ENCODE peak calls at places on chromosomes 11 and 22, in ten cellular contexts. S, K, T, Y, H, J, D, X, F and Z are unnamed samples.

GRCh38 chr11:12085371-12086251 is 24.8 kb upstream of the MICAL2 start:
- DNase-seq in F (no peak), D (no peak), T (no peak), J (peak; percentile 63), K (no peak), X (no peak), S (no peak), Y (peak; percentile 29), H (no peak), Z (no peak)

GRCh38 chr11:100863080-100863581 is 176.0 kb downstream of the ARHGAP42 start:
- DNase-seq in X (no peak), H (no peak), T (peak; percentile 26), Y (no peak), F (peak; percentile 50), K (peak; percentile 43), D (peak; percentile 26), S (peak; percentile 15), J (peak; percentile 93), Z (peak; percentile 93)

GRCh38 chr11:33835143-33835878 is 56.6 kb downstream of the LMO2 start:
- DNase-seq in T (no peak), F (no peak), J (peak; percentile 82), Y (peak; percentile 35), S (no peak), H (no peak), D (no peak), K (peak; percentile 63), X (peak; percentile 48), Z (peak; percentile 76)

GRCh38 chr11:73323464-73323863 is 15.4 kb downstream of the ARHGEF17 start:
- DNase-seq in H (no peak), K (no peak), J (peak; percentile 79), F (peak; percentile 94), Y (no peak), S (peak; percentile 85), X (no peak), D (no peak), T (peak; percentile 96), Z (peak; percentile 73)

GRCh38 chr11:46701078-46701654 is 335 bp downstream of the ZNF408 start:
- DNase-seq in H (no peak), X (no peak), Y (no peak), D (no peak), S (no peak), K (no peak), F (no peak), J (no peak), T (peak; percentile 75), Z (no peak)

GRCh38 chr22:42754658-42755057 is 34.0 kb upstream of the A4GALT start:
- DNase-seq in J (peak; percentile 79), H (no peak), F (peak; percentile 71), D (peak; percentile 44), K (peak; percentile 23), T (no peak), S (no peak), X (no peak), Y (no peak), Z (peak; percentile 99)

GRCh38 chr22:38088723-38089473 is 4.9 kb upstream of the SLC16A8 start:
- DNase-seq in S (peak; percentile 32), T (peak; percentile 57), K (no peak), D (peak; percentile 47), Y (no peak), X (no peak), F (peak; percentile 76), H (no peak), J (peak; percentile 27), Z (peak; percentile 34)

GRCh38 chr22:21702700-21703683 is 32.6 kb downstream of the YPEL1 start:
- DNase-seq in S (no peak), H (no peak), D (peak; percentile 83), X (no peak), T (no peak), K (no peak), J (no peak), F (peak; percentile 45), Y (no peak), Z (no peak)

GRCh38 chr22:49136816-49137180 is 690.9 kb downstream of the BRD1 start:
- DNase-seq in Y (no peak), J (no peak), T (no peak), D (no peak), F (no peak), X (no peak), K (no peak), H (no peak), S (no peak), Z (no peak)

GRCh38 chr22:42269407-42270177 is 861 bp downstream of the TCF20 start:
- DNase-seq in Y (peak; percentile 68), S (no peak), K (peak; percentile 61), X (peak; percentile 48), H (peak; percentile 67), F (peak; percentile 71), D (peak; percentile 71), T (peak; percentile 92), J (no peak), Z (no peak)

GRCh38 chr11:123549901-123550619 is 104.4 kb downstream of the SCN3B start:
- DNase-seq in X (no peak), J (no peak), H (no peak), F (no peak), D (no peak), Y (no peak), K (peak; percentile 46), T (no peak), S (no peak), Z (peak; percentile 32)

GRCh38 chr11:12075822-12076821 is 34.3 kb upstream of the MICAL2 start:
- DNase-seq in D (no peak), H (no peak), Y (peak; percentile 92), K (peak; percentile 52), X (no peak), J (peak; percentile 100), S (peak; percentile 40), T (peak; percentile 75), F (no peak), Z (peak; percentile 97)

GRCh38 chr22:23841292-23841691 is 2.5 kb upstream of the DERL3 start:
- DNase-seq in S (no peak), J (no peak), H (no peak), Y (no peak), K (no peak), X (no peak), D (no peak), T (peak; percentile 65), F (peak; percentile 4), Z (no peak)

GRCh38 chr11:128776088-128776433 is 82.2 kb downstream of the FLI1 start:
- DNase-seq in Y (no peak), F (peak; percentile 42), S (no peak), K (no peak), H (peak; percentile 58), D (no peak), J (no peak), X (no peak), T (no peak), Z (no peak)

GRCh38 chr11:105829084-105829483 is 193.0 kb downstream of the MSANTD4 start:
- DNase-seq in Y (no peak), D (no peak), T (no peak), S (no peak), X (no peak), J (no peak), F (no peak), K (no peak), H (no peak), Z (no peak)

GRCh38 chr11:96827164-96827563 is 437.4 kb downstream of the JRKL start:
- DNase-seq in K (peak; percentile 12), J (no peak), H (no peak), S (no peak), F (no peak), X (no peak), T (no peak), D (no peak), Y (no peak), Z (peak; percentile 45)

GRCh38 chr11:123083623-123084029 is 21.7 kb upstream of the HSPA8 start:
- DNase-seq in X (peak; percentile 85), Y (peak; percentile 51), K (peak; percentile 100), S (peak; percentile 78), F (peak; percentile 84), D (peak; percentile 48), H (peak; percentile 75), J (peak; percentile 92), T (peak; percentile 87), Z (peak; percentile 97)

GRCh38 chr11:13314676-13315394 is 37.2 kb downstream of the BMAL1 start:
- DNase-seq in J (no peak), S (no peak), X (no peak), H (no peak), K (no peak), D (no peak), F (no peak), Y (no peak), T (no peak), Z (no peak)

GRCh38 chr11:111977141-111978027 is 40.2 kb downstream of the DIXDC1 start:
- DNase-seq in J (peak; percentile 34), Y (no peak), X (no peak), D (no peak), F (peak; percentile 91), S (peak; percentile 76), K (peak; percentile 56), T (peak; percentile 91), H (peak; percentile 15), Z (no peak)
- H3K4me3 ChIP-seq in J (peak overlapping the region; percentile 87), Y (no peak overlapping the region), X (no peak overlapping the region), D (no peak overlapping the region), F (peak overlapping the region; percentile 43), S (peak overlapping the region; percentile 89), K (peak overlapping the region; percentile 77), T (peak overlapping the region; percentile 63), H (no peak overlapping the region), Z (peak overlapping the region; percentile 84)

GRCh38 chr11:93572621-93573020 is 29.4 kb upstream of the SMCO4 start:
- DNase-seq in S (no peak), X (no peak), K (peak; percentile 54), T (no peak), F (no peak), D (no peak), H (no peak), J (no peak), Y (no peak), Z (no peak)
- H3K4me3 ChIP-seq in S (no peak overlapping the region), X (no peak overlapping the region), K (no peak overlapping the region), T (no peak overlapping the region), F (no peak overlapping the region), D (no peak overlapping the region), H (no peak overlapping the region), J (no peak overlapping the region), Y (no peak overlapping the region), Z (no peak overlapping the region)

GRCh38 chr11:22624742-22625447 is 728 bp downstream of the FANCF start:
- DNase-seq in F (no peak), T (peak; percentile 86), K (peak; percentile 60), Y (peak; percentile 34), X (peak; percentile 12), S (peak; percentile 57), J (peak; percentile 49), D (peak; percentile 30), H (peak; percentile 68), Z (peak; percentile 55)
- H3K4me3 ChIP-seq in F (peak overlapping the region; percentile 78), T (peak overlapping the region; percentile 90), K (peak overlapping the region; percentile 85), Y (peak overlapping the region; percentile 75), X (peak overlapping the region; percentile 58), S (peak overlapping the region; percentile 89), J (peak overlapping the region; percentile 87), D (peak overlapping the region; percentile 75), H (peak overlapping the region; percentile 99), Z (peak overlapping the region; percentile 87)

DNA sequence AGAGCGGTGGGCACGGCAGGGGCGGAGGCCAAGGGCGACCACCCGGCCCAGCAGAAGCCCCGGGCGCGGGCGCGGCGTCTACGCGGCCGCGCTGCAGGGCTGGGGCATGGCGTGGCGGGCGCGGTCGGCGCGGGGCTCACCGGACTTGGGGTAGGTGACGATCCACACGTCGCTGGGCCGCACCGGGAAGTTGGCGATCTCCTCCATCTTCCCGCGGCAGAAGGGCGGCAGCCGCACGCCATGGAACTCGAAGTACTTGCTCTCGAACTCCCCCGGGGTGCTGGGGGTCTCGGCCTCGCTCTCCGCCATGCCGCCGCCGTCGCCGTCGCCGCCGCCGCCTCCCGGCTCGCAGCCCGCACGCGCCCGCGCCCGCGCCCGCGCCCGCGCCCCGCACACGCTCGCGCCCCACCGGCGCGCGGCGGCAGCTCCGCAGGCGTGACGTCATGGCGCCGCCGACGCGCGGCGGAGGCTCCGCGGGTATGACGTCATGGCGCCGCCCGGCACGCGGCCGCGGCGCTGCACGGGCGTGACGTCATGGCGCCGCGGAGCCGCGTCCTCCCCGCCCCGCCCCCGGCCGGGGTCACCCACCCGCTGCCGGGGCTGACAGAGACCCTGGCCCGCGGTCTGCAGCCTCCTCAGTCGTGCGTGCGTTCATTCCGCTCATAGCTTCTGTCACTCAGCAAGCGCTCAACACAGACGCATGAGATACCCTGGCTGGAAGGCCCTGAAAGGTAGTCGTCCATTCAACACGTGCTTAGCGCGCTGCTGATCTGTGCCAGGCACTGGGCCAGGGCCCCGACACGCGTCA is at the start of gene SULT4A1:
- DNase-seq in D (peak; percentile 65), S (no peak), X (peak; percentile 19), J (no peak), Y (no peak), H (no peak), T (peak; percentile 59), F (no peak), K (no peak), Z (peak; percentile 17)
- H3K4me3 ChIP-seq in D (no peak within 1 kb of the TSS), S (peak within 1 kb of the TSS; percentile 22), X (peak within 1 kb of the TSS; percentile 44), J (peak within 1 kb of the TSS; percentile 31), Y (peak within 1 kb of the TSS; percentile 23), H (no peak within 1 kb of the TSS), T (no peak within 1 kb of the TSS), F (peak within 1 kb of the TSS; percentile 35), K (no peak within 1 kb of the TSS), Z (peak within 1 kb of the TSS; percentile 60)